ENCODE peak calls at places on chromosomes 7 and 10, in six cellular contexts. X is astrocyte of the spinal cord, Q is fibroblast of pulmonary artery, F is body of pancreas, E is bronchial epithelial cell, M is dorsolateral prefrontal cortex. D is an unnamed sample.

GRCh38 chr10:106513328-106513727 is 651.2 kb downstream of the SORCS1 start:
- DNase-seq in F (no peak), X (peak; percentile 27), E (peak; percentile 62), Q (peak; percentile 45), M (no peak), D (peak; percentile 37)

GRCh38 chr10:29600067-29600466 is 34.7 kb downstream of the SVIL start:
- DNase-seq in X (no peak), F (no peak), M (no peak), Q (no peak), E (peak; percentile 91), D (peak; percentile 94)

GRCh38 chr10:26805567-26806245 is 55.1 kb downstream of the ABI1 start:
- DNase-seq in X (peak; percentile 17), F (no peak), M (no peak), E (peak; percentile 53), Q (peak; percentile 31), D (peak; percentile 56)

GRCh38 chr7:151664268-151664667 is 144.6 kb upstream of the RHEB start:
- DNase-seq in X (no peak), M (no peak), E (no peak), Q (no peak), F (no peak), D (no peak)

GRCh38 chr7:157586426-157586955 is 249.7 kb downstream of the DNAJB6 start:
- DNase-seq in X (no peak), F (no peak), M (no peak), E (no peak), Q (no peak), D (no peak)

GRCh38 chr7:138892016-138892630 is 89.1 kb downstream of the KIAA1549 start:
- DNase-seq in M (no peak), X (no peak), E (peak; percentile 23), Q (no peak), F (no peak), D (peak; percentile 21)

GRCh38 chr7:18685961-18686360 is 190.4 kb downstream of the HDAC9 start:
- DNase-seq in F (no peak), Q (no peak), E (peak; percentile 15), M (no peak), X (peak; percentile 35), D (peak; percentile 21)

GRCh38 chr7:151992375-151992774 is 33.1 kb upstream of the GALNT11 start:
- DNase-seq in M (peak; percentile 53), F (peak; percentile 57), Q (peak; percentile 17), X (no peak), E (peak; percentile 34), D (peak; percentile 56)

GRCh38 chr10:67607472-67607871 is 88.5 kb downstream of the CTNNA3 start:
- DNase-seq in E (peak; percentile 42), X (peak; percentile 20), F (no peak), Q (peak; percentile 31), M (no peak), D (peak; percentile 34)

GRCh38 chr10:125158528-125159485 is 1.6 kb downstream of the CTBP2 start:
- DNase-seq in F (no peak), Q (peak; percentile 55), M (peak; percentile 63), E (no peak), X (peak; percentile 53), D (no peak)

GRCh38 chr7:135254-135653 is 57.1 kb upstream of the FAM20C start:
- DNase-seq in X (no peak), E (no peak), Q (no peak), F (no peak), M (no peak), D (no peak)

GRCh38 chr10:64515975-64516699 is 994.9 kb downstream of the REEP3 start:
- DNase-seq in X (no peak), Q (no peak), E (no peak), M (no peak), F (no peak), D (no peak)

GRCh38 chr10:83677795-83678194 is 461.5 kb upstream of the GHITM start:
- DNase-seq in E (no peak), X (peak; percentile 18), Q (peak; percentile 4), M (no peak), F (no peak), D (no peak)

GRCh38 chr7:108525327-108525984 is 479 bp downstream of the PNPLA8 start:
- DNase-seq in E (peak; percentile 93), Q (peak; percentile 88), M (no peak), F (no peak), X (peak; percentile 62), D (peak; percentile 88)

GRCh38 chr7:133117432-133117831 is 35.5 kb upstream of the CHCHD3 start:
- DNase-seq in Q (no peak), M (no peak), X (no peak), F (no peak), E (no peak), D (no peak)

GRCh38 chr10:102120142-102120986 is at the start of gene LDB1:
- DNase-seq in Q (peak; percentile 78), X (peak; percentile 80), F (peak; percentile 73), M (peak; percentile 90), E (peak; percentile 53), D (peak; percentile 80)

GRCh38 chr10:21995557-21995956 is 8.0 kb downstream of the DNAJC1 start:
- DNase-seq in Q (peak; percentile 53), X (no peak), M (no peak), E (peak; percentile 64), F (no peak), D (peak; percentile 60)

GRCh38 chr7:26155531-26156375 is 3.8 kb downstream of the NFE2L3 start:
- DNase-seq in M (no peak), F (no peak), Q (peak; percentile 46), X (peak; percentile 38), E (peak; percentile 79), D (peak; percentile 82)

GRCh38 chr7:42345478-42346299 is 108.7 kb upstream of the GLI3 start:
- DNase-seq in E (no peak), M (no peak), X (no peak), F (no peak), Q (no peak), D (no peak)

GRCh38 chr10:11086177-11086576 is 68.5 kb downstream of the CELF2 start:
- DNase-seq in M (no peak), F (no peak), E (no peak), X (no peak), Q (no peak), D (no peak)

GRCh38 chr10:116417821-116418220 is 9.8 kb upstream of the PNLIPRP3 start:
- DNase-seq in F (no peak), X (peak; percentile 17), M (no peak), E (peak; percentile 80), Q (no peak), D (peak; percentile 82)

DNA sequence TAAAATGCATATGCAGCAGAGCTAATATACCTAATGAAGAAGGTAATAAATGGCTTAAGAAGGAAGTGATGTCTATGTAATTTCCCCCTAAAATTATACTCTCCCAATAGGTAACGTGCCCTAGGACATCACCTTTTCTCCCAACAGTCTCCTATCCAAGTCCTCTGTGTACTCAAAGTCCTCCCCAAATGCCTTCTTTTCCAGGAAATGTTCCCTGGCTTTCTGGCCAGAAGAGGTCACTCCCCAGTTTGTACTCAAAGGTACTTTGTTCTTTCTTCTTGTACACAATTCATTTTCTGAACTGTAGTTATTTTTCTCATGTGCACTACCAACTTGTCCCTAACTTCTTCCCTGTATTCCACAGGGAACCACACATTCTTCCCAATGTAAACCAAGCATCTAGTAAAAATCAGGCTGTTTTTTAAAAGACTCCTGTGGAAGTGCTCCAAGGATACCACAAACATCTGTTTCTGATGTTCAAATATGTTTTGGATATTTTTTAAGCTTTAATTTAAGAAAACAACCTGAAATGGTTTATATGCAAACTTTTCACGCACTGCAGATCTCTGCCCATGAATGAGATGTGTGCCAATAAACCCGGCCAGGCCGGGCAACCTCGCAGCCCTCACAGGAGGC is 262.3 kb upstream of the KLF14 start:
- DNase-seq in M (no peak), F (no peak), Q (no peak), E (no peak), X (no peak), D (no peak)
- H3K4me3 ChIP-seq in M (no peak overlapping the region), F (no peak overlapping the region), Q (no peak overlapping the region), E (no peak overlapping the region), X (no peak overlapping the region), D (no peak overlapping the region)

DNA sequence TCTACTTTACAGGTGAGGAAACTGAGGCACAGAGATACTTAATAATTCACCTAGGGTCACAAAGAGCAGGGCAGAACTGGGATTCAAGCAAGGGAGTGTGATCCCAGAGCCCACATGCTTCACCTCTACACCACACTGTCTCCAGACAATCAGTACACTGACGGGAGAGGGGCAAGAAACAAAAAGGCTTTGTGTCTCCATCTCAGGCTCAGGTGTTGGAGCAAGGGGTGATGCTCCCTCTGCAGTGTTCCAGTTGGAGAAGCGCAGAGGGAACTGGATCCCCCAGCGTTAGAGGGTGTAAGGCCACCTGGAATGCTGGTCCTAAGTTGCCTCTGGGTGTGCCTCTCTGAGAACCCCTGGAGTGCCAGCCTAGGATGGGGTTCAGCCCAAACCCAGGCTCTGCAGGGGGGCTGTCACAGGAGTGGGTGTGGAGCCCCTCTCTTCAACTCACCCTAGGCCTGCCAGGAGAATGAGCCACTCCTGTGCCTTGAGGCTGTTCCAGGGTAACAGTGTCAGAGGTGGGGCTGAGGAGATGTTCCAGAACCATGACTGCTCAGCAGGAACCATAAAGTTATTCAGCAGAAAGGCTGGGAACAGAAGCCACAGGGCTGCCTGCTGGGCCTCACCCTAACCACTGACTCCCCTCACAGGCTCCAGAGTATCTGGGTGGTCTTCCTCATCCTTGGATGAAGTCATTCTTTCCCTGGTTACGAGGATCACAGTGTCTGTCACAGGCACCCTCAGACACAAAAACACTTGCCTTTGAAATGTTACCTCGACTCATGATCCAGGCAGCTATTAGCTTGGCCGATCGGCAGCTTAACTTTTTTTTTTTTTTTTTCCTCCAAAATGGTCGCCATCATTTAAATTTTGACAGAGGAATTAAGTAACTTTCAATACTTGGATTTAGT is 5.4 kb downstream of the RBP4 start:
- DNase-seq in X (peak; percentile 30), F (no peak), E (no peak), M (no peak), Q (no peak), D (no peak)
- TF ChIP-seq CTCF in X (no peak), F (no peak), E (no peak), M (no peak), Q (no peak), D (no peak)

DNA sequence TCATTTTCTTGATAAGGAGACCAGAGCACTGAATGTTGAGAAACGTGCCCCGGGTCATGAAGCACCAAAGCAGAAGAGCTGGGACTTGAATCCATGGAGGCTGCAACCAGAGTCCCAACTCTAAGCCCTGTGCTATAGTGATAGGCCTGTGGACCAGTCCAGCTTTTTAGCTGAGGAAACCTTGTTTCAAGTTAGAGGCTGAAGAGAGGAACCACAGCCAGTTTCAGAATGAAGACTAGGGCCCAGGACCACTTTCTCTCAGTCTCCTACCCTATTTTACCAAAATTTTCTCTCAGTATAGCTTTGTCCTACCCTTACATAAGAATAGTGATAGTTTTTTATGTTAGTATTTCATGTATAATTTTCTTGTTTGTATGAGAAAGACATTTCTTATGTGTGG is 44.8 kb upstream of the CSTF2T start:
- DNase-seq in M (no peak), Q (no peak), F (no peak), E (no peak), X (no peak), D (no peak)
- H3K4me3 ChIP-seq in M (no peak overlapping the region), Q (no peak overlapping the region), F (no peak overlapping the region), E (no peak overlapping the region), X (no peak overlapping the region), D (no peak overlapping the region)

GRCh38 chr10:20215547-20216152 is 399.4 kb downstream of the PLXDC2 start:
- DNase-seq in Q (no peak), X (no peak), F (no peak), E (no peak), M (no peak), D (no peak)
- TF ChIP-seq CTCF in Q (no peak), X (no peak), F (no peak), E (no peak), M (no peak), D (no peak)